ENCODE peak calls at places on chromosomes 6 and 20, in four cellular contexts. O, H, S and X are unnamed samples.

GRCh38 chr20:34546751-34547181 is 11.8 kb upstream of the MAP1LC3A start:
- DNase-seq in H (no peak), O (no peak), S (no peak), X (no peak)

GRCh38 chr6:36025932-36026327 is 1.5 kb upstream of the SLC26A8 start:
- DNase-seq in H (peak), O (no peak), S (no peak), X (peak)

GRCh38 chr6:138824482-138825134 is 28.7 kb downstream of the ECT2L start:
- DNase-seq in O (no peak), H (peak), S (no peak), X (peak)

GRCh38 chr6:81938991-81939773 is 186.7 kb upstream of the TENT5A start:
- DNase-seq in H (peak), O (no peak), S (no peak), X (peak)

GRCh38 chr6:125780540-125781306 is 10.0 kb upstream of the NCOA7 start:
- DNase-seq in H (peak), O (peak), S (no peak), X (peak)

GRCh38 chr20:32563311-32564272 is 21.5 kb downstream of the NOL4L start:
- DNase-seq in H (no peak), O (no peak), S (no peak), X (no peak)

GRCh38 chr20:14711681-14712080 is 374.3 kb upstream of the FLRT3 start:
- DNase-seq in S (no peak), O (no peak), H (no peak), X (no peak)

GRCh38 chr6:140846518-140847277 is 1286.0 kb upstream of the GJE1 start:
- DNase-seq in H (peak), S (no peak), O (no peak), X (peak)

GRCh38 chr6:145199961-145200360 is 535.4 kb downstream of the EPM2A start:
- DNase-seq in H (peak), S (no peak), O (no peak), X (peak)

GRCh38 chr6:163724196-163724595 is 309.7 kb downstream of the QKI start:
- DNase-seq in H (no peak), S (no peak), O (no peak), X (no peak)

GRCh38 chr6:52603000-52603795 is 26.3 kb upstream of the TRAM2 start:
- DNase-seq in S (no peak), H (peak), O (no peak), X (peak)

GRCh38 chr6:91860951-91861350 is 1274.1 kb upstream of the MAP3K7 start:
- DNase-seq in S (no peak), O (no peak), H (peak), X (peak)